ENCODE peak calls at places on chromosome 3, in four cellular contexts. R is neuronal stem cell, W is Karpas-422, J is fibroblast of lung. E is an unnamed sample.

GRCh38 chr3:39869890-39870289 is 60.5 kb downstream of the MYRIP start:
- DNase-seq in R (no peak), W (no peak), J (no peak), E (no peak)

GRCh38 chr3:187196573-187197094 is 652 bp upstream of the RTP1 start:
- DNase-seq in R (no peak), W (no peak), J (no peak), E (no peak)

GRCh38 chr3:25820372-25820771 is 30.5 kb downstream of the OXSM start:
- DNase-seq in R (no peak), W (no peak), J (peak), E (no peak)

GRCh38 chr3:103337179-103337845 is 902.5 kb downstream of the ZPLD1 start:
- DNase-seq in R (no peak), W (no peak), J (no peak), E (no peak)

GRCh38 chr3:39224288-39224687 is 31.9 kb upstream of the XIRP1 start:
- DNase-seq in R (no peak), W (no peak), J (no peak), E (no peak)

GRCh38 chr3:191135175-191135574 is 63.9 kb upstream of the OSTN start:
- DNase-seq in R (no peak), W (no peak), J (no peak), E (no peak)

GRCh38 chr3:172341482-172342059 is 106.7 kb downstream of the GHSR start:
- DNase-seq in R (peak), W (peak), J (peak), E (no peak)

GRCh38 chr3:11847607-11848006 is 922 bp upstream of the TAMM41 start:
- DNase-seq in R (no peak), W (peak), J (no peak), E (no peak)

GRCh38 chr3:41629072-41629471 is 332.8 kb downstream of the ULK4 start:
- DNase-seq in R (no peak), W (no peak), J (no peak), E (no peak)

GRCh38 chr3:185460719-185461350 is 38.0 kb downstream of the TMEM41A start:
- DNase-seq in R (no peak), W (peak), J (peak), E (no peak)

GRCh38 chr3:58021072-58021959 is 13.1 kb downstream of the FLNB start:
- DNase-seq in R (no peak), W (no peak), J (no peak), E (peak)
- H3K4me3 ChIP-seq in R (no peak), W (no peak), J (no peak), E (no peak)

DNA sequence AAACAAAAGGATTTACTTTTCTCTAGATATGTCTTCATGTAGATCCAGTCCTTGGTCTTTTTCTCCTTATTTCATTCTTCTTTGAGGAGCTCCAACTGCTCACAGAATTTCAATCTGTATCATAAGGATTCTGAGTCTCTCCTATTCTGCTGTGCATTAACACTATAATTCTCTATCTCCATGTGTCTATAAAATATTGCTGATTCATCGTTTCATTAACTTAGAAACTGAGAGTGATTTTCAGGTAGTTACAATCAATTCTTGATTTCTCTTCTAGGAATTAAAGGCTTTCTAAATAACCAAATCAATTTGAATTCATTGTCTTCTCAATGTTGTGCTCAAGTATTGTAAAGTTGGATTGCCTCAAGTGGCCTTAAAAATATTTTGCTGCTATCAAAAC is 651.5 kb upstream of the CADM2 start:
- DNase-seq in R (no peak), W (no peak), J (no peak), E (no peak)
- H3K9ac ChIP-seq in R (no peak), W (no peak), J (no peak), E (no peak)

GRCh38 chr3:139868773-139869172 is 66.2 kb upstream of the CLSTN2 start:
- DNase-seq in R (no peak), W (no peak), J (no peak), E (no peak)

DNA sequence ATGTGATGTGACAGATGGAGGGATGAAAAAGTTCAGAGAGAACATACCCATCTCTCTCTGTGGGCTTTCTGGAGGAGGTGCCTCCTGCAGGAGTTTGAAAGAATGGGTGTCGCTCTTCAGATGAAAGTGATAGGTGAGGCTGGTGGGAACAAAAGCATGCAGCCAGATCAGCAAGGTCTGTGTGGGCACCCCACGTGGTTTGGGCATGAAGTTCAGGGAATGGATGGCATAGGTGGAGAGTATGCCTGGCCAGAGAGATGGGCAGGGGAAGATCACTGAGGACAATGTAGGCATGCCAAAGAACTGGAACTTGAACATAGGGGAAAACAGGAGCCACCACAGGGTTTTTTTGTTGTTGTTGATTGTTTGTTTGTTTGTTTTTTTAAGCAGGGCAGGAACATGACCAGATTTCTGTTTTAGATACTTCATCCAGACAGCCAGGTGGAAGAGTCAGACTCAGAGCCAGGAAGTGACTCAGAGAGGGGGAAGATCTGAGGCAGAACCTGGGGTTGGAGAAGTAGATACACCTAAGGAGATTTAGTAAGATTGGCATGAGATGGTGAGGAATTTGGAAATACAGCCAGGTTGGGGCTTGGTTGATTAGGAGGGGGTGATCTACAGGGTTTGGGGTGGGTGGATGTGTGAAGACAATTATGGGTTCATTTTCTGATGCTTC is 64.8 kb upstream of the CLSTN2 start:
- DNase-seq in R (no peak), W (no peak), J (no peak), E (no peak)
- H3K4me3 ChIP-seq in R (no peak), W (no peak), J (no peak), E (no peak)

GRCh38 chr3:193851941-193852674 is 259.1 kb downstream of the OPA1 start:
- DNase-seq in R (peak), W (no peak), J (no peak), E (no peak)
- H3K9ac ChIP-seq in R (no peak), W (no peak), J (no peak), E (no peak)